ENCODE peak calls at places on chromosomes 4 and X, in eight cellular contexts. Z is heart left ventricle, F is esophagus squamous epithelium, X is spleen, K is sigmoid colon, Y is H1, I is IMR-90, T is HCT116. Q is an unnamed sample.

GRCh38 chrX:40784516-40785151 is 49.3 kb upstream of the MED14 start:
- DNase-seq in Z (no peak), F (no peak), X (no peak), K (no peak), Y (no peak), I (peak; percentile 31), T (no peak), Q (no peak)

GRCh38 chrX:74529311-74529710 is 85.1 kb downstream of the RLIM start:
- DNase-seq in Z (no peak), F (no peak), X (no peak), K (no peak), Y (no peak), I (no peak), T (no peak), Q (no peak)

GRCh38 chr4:145679991-145680455 is at the start of gene C4orf51:
- DNase-seq in Z (peak; percentile 26), F (no peak), X (no peak), K (no peak), Y (no peak), I (peak; percentile 75), T (no peak), Q (peak; percentile 4)

GRCh38 chrX:14420876-14421275 is 108.5 kb upstream of the GLRA2 start:
- DNase-seq in Z (no peak), F (no peak), X (no peak), K (no peak), Y (no peak), I (no peak), T (no peak), Q (no peak)

GRCh38 chr4:174324725-174325124 is 41.0 kb downstream of the CEP44 start:
- DNase-seq in Z (no peak), F (no peak), X (no peak), K (no peak), Y (no peak), I (peak; percentile 52), T (no peak), Q (no peak)

GRCh38 chr4:33407496-33407895 is 2687.3 kb downstream of the PCDH7 start:
- DNase-seq in Z (no peak), F (no peak), X (no peak), K (no peak), Y (no peak), I (no peak), T (no peak), Q (no peak)

GRCh38 chr4:22474636-22475310 is 41.1 kb downstream of the ADGRA3 start:
- DNase-seq in Z (no peak), F (no peak), X (no peak), K (no peak), Y (no peak), I (peak; percentile 77), T (peak; percentile 52), Q (no peak)

GRCh38 chr4:8200302-8200975 is 1.3 kb downstream of the SH3TC1 start:
- DNase-seq in Z (peak; percentile 83), F (no peak), X (no peak), K (peak; percentile 83), Y (no peak), I (peak; percentile 31), T (no peak), Q (peak; percentile 59)

GRCh38 chr4:119135721-119136121 is at the start of gene MYOZ2:
- DNase-seq in Z (no peak), F (no peak), X (no peak), K (no peak), Y (no peak), I (peak; percentile 23), T (no peak), Q (no peak)

GRCh38 chr4:153074501-153075255 is 129.6 kb upstream of the TRIM2 start:
- DNase-seq in Z (no peak), F (no peak), X (no peak), K (no peak), Y (no peak), I (no peak), T (no peak), Q (no peak)

GRCh38 chr4:81164623-81165416 is 50.2 kb downstream of the PRKG2 start:
- DNase-seq in Z (no peak), F (no peak), X (no peak), K (no peak), Y (no peak), I (peak; percentile 83), T (peak; percentile 92), Q (no peak)

GRCh38 chr4:94406668-94407437 is 44.9 kb upstream of the PDLIM5 start:
- DNase-seq in Z (peak; percentile 68), F (no peak), X (no peak), K (peak; percentile 89), Y (peak; percentile 60), I (peak; percentile 88), T (peak; percentile 73), Q (peak; percentile 87)

GRCh38 chr4:75545526-75545925 is 10.3 kb upstream of the ODAPH start:
- DNase-seq in Z (no peak), F (no peak), X (no peak), K (no peak), Y (no peak), I (peak; percentile 65), T (no peak), Q (no peak)

GRCh38 chrX:136158685-136159084 is 11.4 kb downstream of the FHL1 start:
- DNase-seq in Z (no peak), F (no peak), X (no peak), K (no peak), Y (no peak), I (no peak), T (no peak), Q (no peak)

GRCh38 chr4:46123872-46124755 is at the start of gene GABRG1:
- DNase-seq in Z (no peak), F (no peak), X (no peak), K (no peak), Y (peak; percentile 56), I (no peak), T (no peak), Q (no peak)

GRCh38 chr4:183447646-183448045 is 3.2 kb downstream of the CDKN2AIP start:
- DNase-seq in Z (no peak), F (no peak), X (no peak), K (no peak), Y (no peak), I (no peak), T (no peak), Q (no peak)

GRCh38 chrX:57817302-57817701 is 93.0 kb downstream of the ZXDA start:
- DNase-seq in Z (no peak), F (no peak), X (no peak), K (no peak), Y (no peak), I (no peak), T (no peak), Q (no peak)

GRCh38 chr4:52659016-52659721 is at the start of gene USP46:
- DNase-seq in Z (peak; percentile 84), F (peak; percentile 8), X (peak; percentile 89), K (peak; percentile 86), Y (peak; percentile 74), I (peak; percentile 69), T (peak; percentile 15), Q (peak; percentile 67)

GRCh38 chr4:52660643-52661042 is 1.5 kb upstream of the USP46 start:
- DNase-seq in Z (no peak), F (no peak), X (no peak), K (no peak), Y (no peak), I (no peak), T (no peak), Q (no peak)

GRCh38 chr4:52657630-52658501 is 1.2 kb downstream of the USP46 start:
- DNase-seq in Z (no peak), F (no peak), X (no peak), K (peak; percentile 65), Y (peak; percentile 74), I (peak; percentile 69), T (peak; percentile 6), Q (peak; percentile 13)

GRCh38 chr4:52658671-52659015 is 458 bp downstream of the USP46 start:
- DNase-seq in Z (no peak), F (no peak), X (no peak), K (peak; percentile 66), Y (no peak), I (no peak), T (no peak), Q (no peak)

DNA sequence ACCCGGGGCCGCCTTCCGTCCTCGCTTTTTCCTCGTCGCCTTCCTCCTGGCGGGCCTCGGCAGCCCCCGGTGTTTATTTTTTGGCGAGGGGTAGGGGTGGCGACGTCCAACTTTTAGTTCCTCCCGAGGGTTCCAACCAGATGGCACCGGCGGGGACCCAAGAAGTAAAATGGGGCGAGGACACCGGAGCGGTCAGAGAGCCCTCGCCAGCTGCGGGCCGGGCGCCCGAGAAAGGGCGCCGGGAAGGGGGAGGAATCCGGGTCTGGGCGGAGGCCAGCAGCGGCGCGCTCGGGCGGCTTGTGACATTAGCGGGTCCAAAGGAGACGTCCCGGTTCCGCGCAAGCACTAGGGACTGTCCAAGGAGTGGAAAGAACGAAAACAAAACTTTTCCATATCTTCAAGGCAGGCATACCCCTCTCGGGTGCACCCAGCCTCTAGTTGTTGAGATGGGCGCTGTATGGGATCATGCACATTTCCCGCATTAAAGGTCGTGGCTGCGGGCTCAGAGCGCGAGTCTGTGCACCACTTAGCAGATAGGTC is 691 bp upstream of the USP46 start:
- DNase-seq in Z (peak; percentile 78), F (no peak), X (peak; percentile 87), K (peak; percentile 81), Y (peak; percentile 57), I (no peak), T (no peak), Q (peak; percentile 39)
- TF ChIP-seq POLR2A in Z (no peak), F (no peak), X (no peak), K (no peak), Y (no peak), I (no peak), T (no peak), Q (no peak)

GRCh38 chr4:140047781-140048180 is 106.2 kb downstream of the MAML3 start:
- DNase-seq in Z (no peak), F (no peak), X (no peak), K (no peak), Y (no peak), I (no peak), T (no peak), Q (no peak)
- H3K4me1 ChIP-seq in Z (peaks cover 30% of the 10 kb centered on the region), F (peaks cover 39% of the 10 kb centered on the region), X (peaks cover 14% of the 10 kb centered on the region), K (peaks cover 24% of the 10 kb centered on the region), Y (peaks cover 11% of the 10 kb centered on the region), I (peaks cover 12% of the 10 kb centered on the region), T (no peaks in the 10 kb centered on the region), Q (no peaks in the 10 kb centered on the region)

GRCh38 chr4:99635601-99636000 is 22.0 kb downstream of the C4orf54 start:
- DNase-seq in Z (no peak), F (no peak), X (no peak), K (no peak), Y (no peak), I (no peak), T (no peak), Q (no peak)
- TF ChIP-seq POLR2A in Z (no peak), F (no peak), X (no peak), K (no peak), Y (no peak), I (no peak), T (no peak), Q (no peak)

DNA sequence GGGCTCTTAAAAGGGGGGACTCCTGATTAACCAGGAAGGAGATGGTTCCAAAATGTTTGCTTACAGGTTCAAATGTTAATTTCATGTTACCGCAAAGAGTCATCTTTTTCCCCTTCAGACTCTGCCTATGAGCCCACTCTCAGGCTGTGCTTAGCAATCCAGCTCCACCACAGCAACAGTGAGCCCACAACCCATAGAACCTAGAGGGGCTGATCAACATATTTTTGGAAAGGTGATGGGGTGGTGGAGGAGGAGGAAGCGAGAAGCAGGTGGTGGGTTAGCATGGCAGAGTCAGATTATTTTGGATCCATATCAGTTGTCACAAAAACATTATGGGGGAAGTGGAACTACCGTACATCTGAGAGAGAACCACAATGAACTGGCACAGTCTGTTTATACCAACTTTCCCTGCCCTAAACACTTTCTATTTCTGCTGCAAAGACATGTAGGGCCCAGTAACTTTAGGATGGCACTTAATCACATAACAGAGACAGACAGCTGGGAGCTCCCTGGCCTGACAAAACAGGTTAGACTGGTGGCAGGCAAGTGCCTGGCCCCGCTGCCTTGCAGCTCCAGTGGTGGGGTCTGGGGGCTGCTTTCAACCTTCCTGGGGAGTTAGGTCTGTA is 4.4 kb downstream of the SLC9A7 start:
- DNase-seq in Z (no peak), F (no peak), X (no peak), K (no peak), Y (no peak), I (no peak), T (no peak), Q (peak; percentile 11)
- H3K4me1 ChIP-seq in Z (no peaks in the 10 kb centered on the region), F (peaks cover 2% of the 10 kb centered on the region), X (no peaks in the 10 kb centered on the region), K (peaks cover 3% of the 10 kb centered on the region), Y (peaks cover 4% of the 10 kb centered on the region), I (peaks cover 5% of the 10 kb centered on the region), T (peaks cover 2% of the 10 kb centered on the region), Q (no peaks in the 10 kb centered on the region)